ENCODE peak calls at places on chromosomes 16 and 17, in seven cellular contexts. P, B, X, N, E, Z and H are unnamed samples. For H3K4me1 and H3K36me3, the result is how much of the 10 kb centered on the place peaks cover.

GRCh38 chr17:73423159-73423715 is 111.4 kb upstream of the CDC42EP4 start:
- DNase-seq in B (no peak), Z (no peak), X (no peak), P (no peak), E (no peak), N (no peak), H (no peak)

GRCh38 chr17:71667661-71668060 is 453.2 kb upstream of the SOX9 start:
- DNase-seq in X (peak), P (no peak), B (no peak), N (no peak), E (no peak), Z (no peak), H (no peak)

GRCh38 chr17:76593964-76594363 is 8.3 kb upstream of the ST6GALNAC2 start:
- DNase-seq in N (no peak), E (no peak), Z (no peak), B (no peak), X (no peak), P (no peak), H (no peak)

GRCh38 chr16:18941471-18941870 is 15.3 kb upstream of the SMG1 start:
- DNase-seq in E (no peak), Z (no peak), P (no peak), B (no peak), X (no peak), N (no peak), H (no peak)

GRCh38 chr17:60862482-60862881 is 184.8 kb downstream of the BCAS3 start:
- DNase-seq in Z (no peak), B (no peak), P (no peak), N (no peak), X (no peak), E (no peak), H (no peak)

GRCh38 chr17:29524692-29525091 is 42.1 kb downstream of the ABHD15 start:
- DNase-seq in X (no peak), E (no peak), Z (no peak), B (no peak), N (no peak), P (no peak), H (no peak)

GRCh38 chr17:8304181-8304910 is 5.7 kb upstream of the ARHGEF15 start:
- DNase-seq in X (no peak), N (no peak), B (no peak), P (no peak), E (no peak), Z (no peak), H (no peak)

GRCh38 chr17:48624544-48625501 is 1.3 kb downstream of the HOXB9 start:
- DNase-seq in X (no peak), E (no peak), B (no peak), N (peak), P (no peak), Z (no peak), H (no peak)

GRCh38 chr16:48292452-48292851 is 45.1 kb upstream of the ABCC11 start:
- DNase-seq in N (peak), X (no peak), B (no peak), P (no peak), E (no peak), Z (no peak), H (no peak)

GRCh38 chr17:55292094-55292493 is 27.3 kb downstream of the HLF start:
- DNase-seq in B (no peak), E (no peak), N (no peak), P (no peak), Z (no peak), X (no peak), H (no peak)

GRCh38 chr17:49565948-49566491 is 9.7 kb upstream of the NXPH3 start:
- DNase-seq in N (peak), Z (peak), B (no peak), X (peak), E (no peak), P (peak), H (peak)

GRCh38 chr16:53084141-53084541 is 29.4 kb downstream of the CHD9 start:
- DNase-seq in P (no peak), B (no peak), E (no peak), X (no peak), Z (no peak), N (no peak), H (no peak)

GRCh38 chr16:595942-596735 is 6.3 kb downstream of the RAB40C start:
- DNase-seq in N (peak), X (no peak), E (no peak), B (no peak), P (no peak), Z (no peak), H (no peak)

GRCh38 chr16:11084484-11085024 is 140.2 kb downstream of the CLEC16A start:
- DNase-seq in X (peak), E (peak), Z (no peak), B (no peak), N (peak), P (no peak), H (no peak)

GRCh38 chr17:59074494-59074893 is 32.2 kb downstream of the TRIM37 start:
- DNase-seq in E (peak), N (no peak), X (peak), P (no peak), B (no peak), Z (no peak), H (no peak)

GRCh38 chr16:29983420-29984136 is 9.9 kb downstream of the TAOK2 start:
- DNase-seq in N (no peak), P (no peak), B (no peak), X (peak), E (peak), Z (no peak), H (no peak)

GRCh38 chr17:7579001-7579838 is at the start of gene CD68:
- DNase-seq in N (peak), X (peak), Z (peak), P (peak), E (peak), B (no peak), H (peak)

GRCh38 chr17:18921912-18922451 is 30.0 kb upstream of the SLC5A10 start:
- DNase-seq in B (no peak), N (peak), E (peak), P (no peak), X (peak), Z (no peak), H (peak)

GRCh38 chr16:588639-588888 is 1.3 kb upstream of the RAB40C start:
- DNase-seq in Z (peak), N (peak), B (no peak), E (peak), X (peak), P (peak), H (peak)

GRCh38 chr16:68737730-68738590 is 868 bp downstream of the CDH1 start:
- DNase-seq in B (no peak), E (no peak), P (peak), Z (no peak), N (peak), X (no peak), H (peak)

GRCh38 chr16:68995011-68995504 is 110.4 kb upstream of the HAS3 start:
- DNase-seq in Z (no peak), E (peak), P (no peak), B (no peak), N (peak), X (peak), H (no peak)

GRCh38 chr17:48611213-48611612 is 396 bp upstream of the HOXB7 start:
- DNase-seq in N (no peak), Z (no peak), X (no peak), E (peak), B (no peak), P (no peak), H (peak)

GRCh38 chr17:39863918-39864746 is at the start of gene IKZF3:
- DNase-seq in E (peak), B (no peak), N (peak), Z (no peak), X (peak), P (peak), H (peak)

GRCh38 chr17:39863244-39863917 is 731 bp downstream of the IKZF3 start:
- DNase-seq in X (no peak), B (no peak), E (no peak), P (no peak), Z (no peak), N (no peak), H (no peak)

GRCh38 chr17:39866013-39866730 is 1.8 kb upstream of the ZPBP2 start:
- DNase-seq in B (no peak), N (no peak), Z (no peak), P (no peak), X (no peak), E (no peak), H (no peak)

GRCh38 chr17:39861235-39861634 is 2.9 kb downstream of the IKZF3 start:
- DNase-seq in N (no peak), B (no peak), P (no peak), X (no peak), E (no peak), Z (no peak), H (no peak)
- H3K4me3 ChIP-seq in N (no peak), B (no peak), P (no peak), X (no peak), E (no peak), Z (no peak), H (no peak)

GRCh38 chr16:67157892-67158635 is 1.6 kb downstream of the TRADD start:
- DNase-seq in E (no peak), Z (no peak), N (no peak), X (no peak), B (no peak), P (no peak), H (no peak)
- H3K4me1 ChIP-seq in E (under half), Z (under half), N (under half), X (under half), B (half or more), P (under half), H (under half)

GRCh38 chr16:31436221-31437045 is 6.2 kb downstream of the ZNF843 start:
- DNase-seq in B (no peak), P (no peak), X (no peak), E (no peak), Z (no peak), N (no peak), H (peak)
- H3K36me3 ChIP-seq in B (under half), P (under half), X (under half), E (under half), Z (under half), N (under half), H (under half)

GRCh38 chr17:41835214-41835799 is 725 bp downstream of the NT5C3B start:
- DNase-seq in N (no peak), Z (no peak), P (no peak), E (no peak), X (peak), B (no peak), H (no peak)
- H3K4me3 ChIP-seq in N (peak), Z (peak), P (peak), E (peak), X (peak), B (peak), H (peak)

GRCh38 chr16:89452241-89452640 is 38.1 kb downstream of the ANKRD11 start:
- DNase-seq in B (no peak), P (no peak), E (no peak), N (no peak), Z (no peak), X (no peak), H (no peak)
- H3K4me1 ChIP-seq in B (half or more), P (half or more), E (under half), N (under half), Z (under half), X (under half), H (under half)

GRCh38 chr17:79377230-79377790 is 233.5 kb downstream of the RBFOX3 start:
- DNase-seq in Z (no peak), E (no peak), P (no peak), X (no peak), B (no peak), N (no peak), H (no peak)
- H3K36me3 ChIP-seq in Z (under half), E (under half), P (under half), X (under half), B (under half), N (under half), H (under half)